ENCODE peak calls at places on chromosomes 6 and 20, in nine cellular contexts. W, U, D, Z, L, M, J, F and P are unnamed samples.

GRCh38 chr6:132964868-132965382 is 150.6 kb downstream of the RPS12 start:
- DNase-seq in W (no peak), U (no peak), D (no peak), Z (no peak), L (no peak), M (no peak), J (no peak), F (no peak), P (no peak)

GRCh38 chr6:73511796-73512195 is 9.0 kb downstream of the EEF1A1 start:
- DNase-seq in W (no peak), U (no peak), D (no peak), Z (no peak), L (no peak), M (no peak), J (no peak), F (no peak), P (no peak)

GRCh38 chr6:46904117-46904516 is 17.6 kb downstream of the ADGRF5 start:
- DNase-seq in W (no peak), U (no peak), D (no peak), Z (no peak), L (no peak), M (no peak), J (no peak), F (no peak), P (no peak)

GRCh38 chr6:11427827-11428245 is 109.7 kb upstream of the TMEM170B start:
- DNase-seq in W (no peak), U (no peak), D (no peak), Z (no peak), L (no peak), M (no peak), J (no peak), F (no peak), P (no peak)

GRCh38 chr20:59743767-59744485 is 139.6 kb downstream of the PHACTR3 start:
- DNase-seq in W (no peak), U (no peak), D (no peak), Z (no peak), L (no peak), M (no peak), J (no peak), F (no peak), P (no peak)

GRCh38 chr6:90610671-90611542 is 24.0 kb upstream of the MAP3K7 start:
- DNase-seq in W (peak), U (peak), D (peak), Z (no peak), L (no peak), M (no peak), J (peak), F (peak), P (peak)

GRCh38 chr20:35207950-35208611 is 18.4 kb upstream of the MMP24 start:
- DNase-seq in W (peak), U (peak), D (peak), Z (peak), L (peak), M (peak), J (peak), F (peak), P (peak)

GRCh38 chr6:142374965-142375733 is 73.3 kb downstream of the ADGRG6 start:
- DNase-seq in W (no peak), U (no peak), D (peak), Z (no peak), L (no peak), M (peak), J (no peak), F (no peak), P (no peak)

GRCh38 chr20:53960586-53961386 is 109.6 kb downstream of the BCAS1 start:
- DNase-seq in W (no peak), U (no peak), D (peak), Z (no peak), L (no peak), M (no peak), J (no peak), F (no peak), P (no peak)

GRCh38 chr6:137351890-137352289 is 132.7 kb upstream of the IFNGR1 start:
- DNase-seq in W (no peak), U (no peak), D (no peak), Z (no peak), L (no peak), M (no peak), J (no peak), F (no peak), P (no peak)

GRCh38 chr6:139474145-139475108 is 100.0 kb upstream of the CITED2 start:
- DNase-seq in W (no peak), U (no peak), D (peak), Z (no peak), L (no peak), M (no peak), J (peak), F (no peak), P (no peak)

GRCh38 chr6:75213112-75213511 is 7.3 kb upstream of the COL12A1 start:
- DNase-seq in W (no peak), U (no peak), D (peak), Z (no peak), L (no peak), M (no peak), J (no peak), F (no peak), P (no peak)

GRCh38 chr6:98539669-98540207 is 294.6 kb upstream of the POU3F2 start:
- DNase-seq in W (no peak), U (no peak), D (no peak), Z (no peak), L (no peak), M (no peak), J (no peak), F (no peak), P (no peak)
- TF ChIP-seq CTCF in W (no peak), U (no peak), D (no peak), Z (no peak), L (no peak), M (no peak), J (no peak), F (no peak), P (no peak)

DNA sequence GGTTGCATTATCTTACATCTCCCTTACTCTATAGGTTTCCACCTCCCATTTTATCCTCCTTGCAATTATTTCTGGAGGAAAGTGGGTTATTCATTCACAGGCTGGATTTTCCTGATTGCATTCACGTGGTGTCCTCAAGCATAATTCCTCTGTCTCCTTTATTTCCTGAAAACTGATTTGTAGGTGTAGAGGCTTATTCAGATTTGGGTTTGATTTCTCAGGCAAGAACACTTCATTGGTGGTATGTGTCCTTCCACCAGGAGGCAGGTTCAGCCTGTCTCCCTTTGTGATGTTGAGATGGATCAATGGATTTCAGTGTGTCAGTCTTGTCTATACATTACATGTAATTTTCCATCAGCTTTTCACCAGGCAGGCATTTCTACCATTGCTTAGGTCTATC is 17.3 kb downstream of the DNPH1 start:
- DNase-seq in W (no peak), U (no peak), D (no peak), Z (no peak), L (no peak), M (no peak), J (no peak), F (peak), P (no peak)
- TF ChIP-seq CTCF in W (no peak), U (no peak), D (no peak), Z (no peak), L (no peak), M (no peak), J (no peak), F (peak), P (no peak)

DNA sequence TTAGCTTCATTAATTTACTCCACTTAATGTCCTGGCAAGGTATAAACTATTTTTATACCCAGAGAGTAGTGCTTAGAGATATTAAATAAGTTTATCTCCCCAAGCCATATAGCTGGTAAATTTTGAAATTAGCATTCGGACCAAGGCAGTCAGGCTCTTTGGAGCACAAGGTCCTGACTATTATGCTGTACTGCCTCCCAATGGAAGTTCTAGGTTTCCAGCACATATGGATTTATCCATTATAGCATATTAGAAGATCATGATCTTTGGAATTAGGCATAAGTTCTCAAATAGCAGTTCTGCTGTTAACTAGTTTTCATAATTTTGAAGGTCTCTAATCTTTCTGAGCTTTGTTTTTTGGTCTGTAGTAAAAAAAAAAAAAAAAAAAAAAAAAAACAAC is 835.3 kb upstream of the EPHA7 start:
- DNase-seq in W (no peak), U (no peak), D (no peak), Z (no peak), L (no peak), M (no peak), J (no peak), F (no peak), P (no peak)
- TF ChIP-seq CTCF in W (no peak), U (no peak), D (no peak), Z (peak), L (no peak), M (no peak), J (no peak), F (peak), P (no peak)

GRCh38 chr6:84467296-84467695 is 239.9 kb upstream of the CEP162 start:
- DNase-seq in W (no peak), U (no peak), D (no peak), Z (no peak), L (no peak), M (peak), J (no peak), F (no peak), P (no peak)

GRCh38 chr6:84462697-84463096 is 235.3 kb upstream of the CEP162 start:
- DNase-seq in W (no peak), U (no peak), D (peak), Z (no peak), L (no peak), M (no peak), J (no peak), F (no peak), P (no peak)

GRCh38 chr6:84469144-84469543 is 241.7 kb upstream of the CEP162 start:
- DNase-seq in W (no peak), U (no peak), D (no peak), Z (no peak), L (no peak), M (no peak), J (no peak), F (no peak), P (no peak)

GRCh38 chr6:84464471-84464870 is 237.0 kb upstream of the CEP162 start:
- DNase-seq in W (no peak), U (no peak), D (no peak), Z (no peak), L (no peak), M (no peak), J (no peak), F (no peak), P (no peak)

GRCh38 chr6:84466521-84466920 is 239.1 kb upstream of the CEP162 start:
- DNase-seq in W (no peak), U (no peak), D (peak), Z (no peak), L (no peak), M (peak), J (no peak), F (no peak), P (no peak)
- TF ChIP-seq CTCF in W (no peak), U (no peak), D (no peak), Z (no peak), L (no peak), M (no peak), J (no peak), F (no peak), P (no peak)

GRCh38 chr6:148959008-148959407 is 212.2 kb downstream of the UST start:
- DNase-seq in W (no peak), U (no peak), D (peak), Z (no peak), L (no peak), M (no peak), J (no peak), F (no peak), P (no peak)
- TF ChIP-seq CTCF in W (no peak), U (no peak), D (no peak), Z (no peak), L (no peak), M (no peak), J (no peak), F (no peak), P (no peak)